ENCODE peak calls at places on chromosomes 3 and 15, in five cellular contexts. One of them, this sample, is unnamed.

GRCh38 chr3:107521466-107522059 is 1.2 kb upstream of the BBX start:
- DNase-seq in body of pancreas: no peak
- DNase-seq in endothelial cell of umbilical vein: no peak
- DNase-seq in ovary: no peak
- DNase-seq in H1: no peak
- DNase-seq in this sample: no peak

GRCh38 chr3:49351521-49352011 is 6.6 kb downstream of the GPX1 start:
- DNase-seq in ovary: no peak
- DNase-seq in H1: no peak
- DNase-seq in body of pancreas: no peak
- DNase-seq in endothelial cell of umbilical vein: peak; percentile 70
- DNase-seq in this sample: no peak

GRCh38 chr15:58551764-58552504 is 120.1 kb downstream of the LIPC start:
- DNase-seq in endothelial cell of umbilical vein: peak; percentile 75
- DNase-seq in ovary: peak; percentile 34
- DNase-seq in H1: no peak
- DNase-seq in body of pancreas: no peak
- DNase-seq in this sample: no peak

GRCh38 chr15:55799287-55800212 is 56.6 kb upstream of the PRTG start:
- DNase-seq in endothelial cell of umbilical vein: peak; percentile 69
- DNase-seq in body of pancreas: peak; percentile 27
- DNase-seq in H1: peak; percentile 84
- DNase-seq in ovary: no peak
- DNase-seq in this sample: no peak

GRCh38 chr3:187888658-187889057 is 143.4 kb upstream of the BCL6 start:
- DNase-seq in body of pancreas: no peak
- DNase-seq in ovary: no peak
- DNase-seq in H1: no peak
- DNase-seq in endothelial cell of umbilical vein: no peak
- DNase-seq in this sample: no peak

GRCh38 chr15:59247364-59247763 is 40.7 kb downstream of the LDHAL6B start:
- DNase-seq in endothelial cell of umbilical vein: peak; percentile 84
- DNase-seq in body of pancreas: peak; percentile 63
- DNase-seq in H1: peak; percentile 65
- DNase-seq in ovary: no peak
- DNase-seq in this sample: peak; percentile 42

GRCh38 chr3:113531826-113532697 is at the start of gene SIDT1:
- DNase-seq in body of pancreas: peak; percentile 71
- DNase-seq in H1: no peak
- DNase-seq in endothelial cell of umbilical vein: peak; percentile 21
- DNase-seq in ovary: no peak
- DNase-seq in this sample: peak; percentile 58

GRCh38 chr3:123914829-123915228 is 30.7 kb upstream of the MYLK start:
- DNase-seq in H1: no peak
- DNase-seq in endothelial cell of umbilical vein: no peak
- DNase-seq in body of pancreas: no peak
- DNase-seq in ovary: no peak
- DNase-seq in this sample: no peak

GRCh38 chr3:4071481-4072184 is 231.5 kb upstream of the SETMAR start:
- DNase-seq in body of pancreas: no peak
- DNase-seq in endothelial cell of umbilical vein: no peak
- DNase-seq in H1: peak; percentile 72
- DNase-seq in ovary: no peak
- DNase-seq in this sample: no peak

GRCh38 chr3:138850151-138850550 is 15.4 kb upstream of the PIK3CB start:
- DNase-seq in ovary: no peak
- DNase-seq in H1: no peak
- DNase-seq in body of pancreas: peak; percentile 56
- DNase-seq in endothelial cell of umbilical vein: peak; percentile 40
- DNase-seq in this sample: no peak

GRCh38 chr15:66743703-66744536 is 41.9 kb downstream of the SMAD6 start:
- DNase-seq in body of pancreas: peak; percentile 37
- DNase-seq in endothelial cell of umbilical vein: no peak
- DNase-seq in ovary: no peak
- DNase-seq in H1: no peak
- DNase-seq in this sample: no peak

GRCh38 chr3:134775831-134776230 is 19.2 kb upstream of the EPHB1 start:
- DNase-seq in ovary: no peak
- DNase-seq in body of pancreas: no peak
- DNase-seq in H1: peak; percentile 10
- DNase-seq in endothelial cell of umbilical vein: no peak
- DNase-seq in this sample: no peak

GRCh38 chr3:87037652-87038051 is 46.7 kb upstream of the VGLL3 start:
- DNase-seq in H1: no peak
- DNase-seq in endothelial cell of umbilical vein: no peak
- DNase-seq in body of pancreas: no peak
- DNase-seq in ovary: no peak
- DNase-seq in this sample: no peak

GRCh38 chr3:188286087-188286513 is 132.1 kb downstream of the LPP start:
- DNase-seq in endothelial cell of umbilical vein: peak; percentile 78
- DNase-seq in ovary: peak; percentile 47
- DNase-seq in body of pancreas: no peak
- DNase-seq in H1: no peak
- DNase-seq in this sample: no peak

GRCh38 chr15:33621156-33621555 is 310.4 kb downstream of the RYR3 start:
- DNase-seq in endothelial cell of umbilical vein: no peak
- DNase-seq in ovary: no peak
- DNase-seq in body of pancreas: no peak
- DNase-seq in H1: no peak
- DNase-seq in this sample: no peak

GRCh38 chr3:13647314-13648059 is 98.6 kb downstream of the FBLN2 start:
- DNase-seq in endothelial cell of umbilical vein: no peak
- DNase-seq in ovary: no peak
- DNase-seq in H1: no peak
- DNase-seq in body of pancreas: no peak
- DNase-seq in this sample: no peak

GRCh38 chr3:179967622-179968021 is 69.1 kb downstream of the PEX5L start:
- DNase-seq in H1: no peak
- DNase-seq in body of pancreas: no peak
- DNase-seq in endothelial cell of umbilical vein: no peak
- DNase-seq in ovary: no peak
- DNase-seq in this sample: no peak

DNA sequence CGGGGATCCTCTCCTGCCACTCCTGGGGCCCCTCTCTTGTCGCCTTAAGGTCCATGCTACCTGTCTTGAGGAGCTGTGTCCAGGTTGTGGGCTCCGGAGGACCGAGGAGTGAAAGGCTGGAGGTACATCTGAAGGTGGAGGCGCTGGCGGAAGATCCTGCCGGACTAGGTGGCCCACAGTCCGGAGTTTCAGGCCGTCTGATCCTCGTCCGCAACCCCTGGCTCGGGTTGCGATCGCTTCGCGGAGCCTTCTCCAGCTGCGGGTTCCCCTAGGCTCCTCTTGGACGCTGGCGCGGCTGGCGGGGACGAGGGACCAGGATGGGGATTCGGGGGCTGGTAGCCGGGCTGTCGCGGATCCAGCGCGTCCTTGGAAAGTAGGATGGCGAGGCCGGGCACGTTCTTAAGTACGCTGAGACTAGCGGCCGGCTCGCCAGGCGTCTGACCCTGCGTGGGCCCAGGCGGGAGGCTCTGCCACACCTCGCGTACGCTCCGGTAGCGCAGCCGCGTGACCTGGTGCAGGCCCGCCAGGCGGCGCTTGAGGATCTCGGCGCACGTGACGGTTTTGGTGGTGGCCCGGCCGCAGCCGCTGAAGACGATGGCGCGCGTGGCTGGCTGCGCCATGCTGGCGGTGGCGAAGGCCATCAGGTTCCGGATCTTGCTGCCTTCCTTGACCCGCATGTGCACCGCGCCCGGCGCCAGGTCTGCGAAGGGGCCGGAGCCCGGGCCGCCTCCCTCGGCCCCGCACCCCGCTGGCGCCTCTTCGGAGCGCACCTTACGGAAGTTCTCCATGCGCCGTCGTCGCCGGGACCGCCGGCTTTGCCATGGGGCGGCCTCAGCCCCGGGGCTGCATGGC is 550 bp downstream of the RPP25 start:
- DNase-seq in endothelial cell of umbilical vein: peak; percentile 79
- DNase-seq in H1: peak; percentile 84
- DNase-seq in body of pancreas: peak; percentile 87
- DNase-seq in ovary: peak; percentile 83
- DNase-seq in this sample: peak; percentile 48
- TF ChIP-seq CTCF in endothelial cell of umbilical vein: peak; percentile 45
- TF ChIP-seq CTCF in H1: peak; percentile 51
- TF ChIP-seq CTCF in body of pancreas: peak; percentile 26
- TF ChIP-seq CTCF in ovary: peak; percentile 74
- TF ChIP-seq CTCF in this sample: peak; percentile 13

DNA sequence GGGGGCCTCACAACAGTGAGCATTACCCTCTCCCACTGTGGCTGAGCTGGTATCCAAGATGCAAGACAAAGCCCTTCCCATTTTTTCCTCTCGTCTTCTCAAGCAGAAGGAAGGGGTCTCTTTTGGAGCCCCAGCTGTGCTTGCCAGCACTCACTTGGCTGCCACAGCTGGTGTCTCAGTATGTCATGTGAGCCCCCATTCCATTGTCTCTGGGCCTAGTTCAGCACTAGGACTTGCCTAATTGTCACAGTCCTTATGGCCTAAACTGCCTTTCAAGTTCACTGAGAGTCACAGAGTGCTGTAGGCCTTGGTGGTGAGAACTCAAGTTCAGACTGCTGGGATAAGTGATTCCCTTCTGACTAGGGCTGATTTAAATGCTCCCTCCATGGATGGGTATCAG is 89.8 kb downstream of the ARHGEF26 start:
- DNase-seq in endothelial cell of umbilical vein: no peak
- DNase-seq in ovary: no peak
- DNase-seq in body of pancreas: no peak
- DNase-seq in H1: no peak
- DNase-seq in this sample: no peak
- TF ChIP-seq CTCF in endothelial cell of umbilical vein: no peak
- TF ChIP-seq CTCF in ovary: no peak
- TF ChIP-seq CTCF in body of pancreas: no peak
- TF ChIP-seq CTCF in H1: no peak
- TF ChIP-seq CTCF in this sample: no peak

GRCh38 chr3:51519848-51520247 is 18.7 kb upstream of the RAD54L2 start:
- DNase-seq in body of pancreas: no peak
- DNase-seq in ovary: no peak
- DNase-seq in H1: no peak
- DNase-seq in endothelial cell of umbilical vein: no peak
- DNase-seq in this sample: no peak

DNA sequence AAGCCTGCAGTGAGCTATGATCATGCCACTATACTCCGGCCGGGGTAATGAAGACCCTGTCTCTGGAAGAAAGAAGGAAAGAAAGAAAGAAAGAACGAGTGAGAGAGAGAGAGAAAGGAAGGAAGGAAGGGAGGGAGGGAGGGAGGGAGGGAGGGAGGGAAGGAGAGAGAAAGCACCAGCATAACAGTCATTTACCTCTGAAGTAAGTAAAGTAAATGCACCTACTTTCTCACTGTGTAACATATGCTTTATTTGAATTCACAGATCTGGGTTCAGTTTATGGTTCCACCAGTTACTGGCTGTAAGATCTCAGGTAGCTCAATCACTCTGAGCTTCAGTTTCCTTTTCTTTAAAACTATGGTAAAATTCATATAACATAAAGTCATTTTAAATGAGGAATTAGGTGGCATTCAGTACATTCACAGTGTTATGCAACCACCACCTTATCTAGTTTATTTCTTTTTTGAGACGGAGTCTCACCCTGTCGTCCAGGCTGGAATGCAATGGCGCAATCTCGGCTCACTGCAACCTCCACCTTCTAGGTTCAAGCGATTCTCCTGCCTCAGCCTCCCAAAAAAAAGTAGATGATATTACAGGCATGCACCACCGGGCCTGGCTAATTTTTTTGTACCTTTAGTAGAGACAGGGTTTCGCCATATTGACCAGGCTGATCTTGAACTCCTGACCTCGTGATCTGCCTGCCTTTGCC is 16.1 kb upstream of the RAD54L2 start:
- DNase-seq in body of pancreas: no peak
- DNase-seq in ovary: no peak
- DNase-seq in H1: no peak
- DNase-seq in endothelial cell of umbilical vein: no peak
- DNase-seq in this sample: no peak
- TF ChIP-seq CTCF in body of pancreas: no peak
- TF ChIP-seq CTCF in ovary: no peak
- TF ChIP-seq CTCF in H1: no peak
- TF ChIP-seq CTCF in endothelial cell of umbilical vein: no peak
- TF ChIP-seq CTCF in this sample: no peak

DNA sequence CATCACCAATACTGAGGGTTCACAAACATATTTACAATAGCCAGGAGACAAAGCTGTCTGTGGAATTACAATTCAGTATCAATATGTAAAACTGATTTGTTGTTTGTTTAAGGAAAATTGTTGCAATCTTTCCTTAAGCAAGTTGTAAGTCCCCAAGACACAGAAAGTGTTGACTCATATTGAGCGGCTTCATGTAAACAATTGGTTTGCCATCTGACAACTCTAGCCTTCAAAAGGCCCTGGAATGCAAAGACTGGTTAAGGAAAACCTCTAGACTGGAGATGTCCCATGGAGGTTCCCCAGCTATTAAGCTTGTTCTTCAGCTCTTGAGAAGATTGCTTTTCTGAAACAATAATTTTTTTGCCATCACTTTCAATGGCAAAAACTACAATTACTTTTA is 283.7 kb upstream of the PROK2 start:
- DNase-seq in ovary: no peak
- DNase-seq in endothelial cell of umbilical vein: no peak
- DNase-seq in body of pancreas: no peak
- DNase-seq in H1: no peak
- DNase-seq in this sample: no peak
- TF ChIP-seq CTCF in ovary: no peak
- TF ChIP-seq CTCF in endothelial cell of umbilical vein: no peak
- TF ChIP-seq CTCF in body of pancreas: no peak
- TF ChIP-seq CTCF in H1: no peak
- TF ChIP-seq CTCF in this sample: no peak

DNA sequence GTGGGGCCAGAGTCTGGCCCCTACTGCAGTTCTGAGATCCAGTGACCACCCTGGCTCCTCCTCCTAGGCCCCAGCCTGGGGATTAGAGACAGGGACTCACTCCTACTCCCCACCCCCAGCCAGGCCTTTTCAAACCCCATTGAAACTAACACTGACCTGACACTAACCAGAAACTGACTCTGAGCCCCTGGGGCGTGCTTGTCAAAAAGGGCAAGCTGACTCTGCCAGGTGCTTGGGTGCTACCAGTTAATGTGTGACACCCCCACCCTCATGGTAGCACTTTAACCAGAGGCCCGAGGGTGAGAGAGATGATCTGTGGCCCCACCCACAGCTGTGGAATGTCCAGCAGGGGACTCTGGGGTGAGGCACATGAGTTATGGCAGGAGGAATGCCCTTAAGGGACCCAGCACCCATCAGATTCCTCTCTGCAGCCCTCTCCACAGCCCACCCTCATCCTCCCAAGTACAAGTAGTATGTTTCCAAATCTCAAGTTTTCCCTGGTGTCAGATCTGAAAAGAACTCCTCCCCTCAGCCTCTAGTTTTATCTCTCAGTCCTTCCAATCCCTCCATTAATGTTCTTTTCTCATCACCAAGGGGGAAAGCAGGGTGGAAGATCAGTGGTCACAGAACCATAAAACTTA is 1.4 kb downstream of the PTH1R start:
- DNase-seq in endothelial cell of umbilical vein: no peak
- DNase-seq in ovary: no peak
- DNase-seq in body of pancreas: peak; percentile 19
- DNase-seq in H1: no peak
- DNase-seq in this sample: no peak
- TF ChIP-seq CTCF in endothelial cell of umbilical vein: no peak
- TF ChIP-seq CTCF in ovary: no peak
- TF ChIP-seq CTCF in body of pancreas: no peak
- TF ChIP-seq CTCF in H1: no peak
- TF ChIP-seq CTCF in this sample: no peak